ENCODE peak calls at places on chromosomes 5 and 9, in four cellular contexts. H, A, V and O are unnamed samples.

GRCh38 chr9:101536938-101537337 is 3.3 kb downstream of the RNF20 start:
- DNase-seq in A (no peak), H (no peak), V (no peak), O (no peak)

GRCh38 chr9:116499986-116500871 is 186.9 kb upstream of the TRIM32 start:
- DNase-seq in A (no peak), V (no peak), H (no peak), O (no peak)

GRCh38 chr9:127066775-127067111 is 55.7 kb downstream of the ANGPTL2 start:
- DNase-seq in A (no peak), H (no peak), V (no peak), O (no peak)

GRCh38 chr9:86634501-86634900 is 280.3 kb upstream of the TUT7 start:
- DNase-seq in H (no peak), V (no peak), A (no peak), O (no peak)

GRCh38 chr9:133972041-133972970 is 19.8 kb downstream of the VAV2 start:
- DNase-seq in V (no peak), H (no peak), A (peak; percentile 30), O (peak; percentile 34)

GRCh38 chr5:158770506-158770905 is 329.2 kb downstream of the EBF1 start:
- DNase-seq in V (peak; percentile 48), H (no peak), A (no peak), O (no peak)

GRCh38 chr9:119369670-119370366 is 583 bp upstream of the BRINP1 start:
- DNase-seq in V (no peak), A (no peak), H (no peak), O (no peak)

GRCh38 chr5:79850941-79851693 is 139.9 kb downstream of the MTX3 start:
- DNase-seq in V (no peak), H (no peak), A (no peak), O (no peak)

GRCh38 chr9:88106492-88106891 is 31.8 kb downstream of the SPATA31C2 start:
- DNase-seq in H (peak; percentile 16), V (no peak), A (no peak), O (no peak)